ENCODE peak calls at places on chromosomes 11 and 22, in seven cellular contexts. I is Peyer's patch, J is heart left ventricle, B is breast epithelium, K is esophagus squamous epithelium, Q is tibial nerve, Z is H1. Y is an unnamed sample.

GRCh38 chr11:90753546-90753945 is 530.7 kb upstream of the CHORDC1 start:
- DNase-seq in Z (no peak), B (no peak), I (no peak), Q (no peak), K (no peak), J (no peak), Y (no peak)

GRCh38 chr11:69924308-69925161 is 105.3 kb upstream of the FGF3 start:
- DNase-seq in K (no peak), Z (no peak), J (peak; percentile 10), I (no peak), Q (no peak), B (no peak), Y (no peak)

GRCh38 chr11:107565219-107565937 is at the start of gene ALKBH8:
- DNase-seq in B (peak; percentile 48), K (peak; percentile 21), Z (peak; percentile 81), Q (peak; percentile 74), I (peak; percentile 89), J (peak; percentile 76), Y (peak; percentile 82)

GRCh38 chr11:19345519-19345847 is 104.7 kb upstream of the E2F8 start:
- DNase-seq in Z (peak; percentile 78), B (no peak), Q (no peak), I (no peak), J (peak; percentile 29), K (no peak), Y (no peak)

GRCh38 chr11:72141066-72141465 is 5.5 kb downstream of the FOLR3 start:
- DNase-seq in Q (no peak), K (no peak), J (no peak), I (no peak), Z (no peak), B (no peak), Y (no peak)

GRCh38 chr22:29166180-29166579 is 39.5 kb upstream of the EMID1 start:
- DNase-seq in Q (no peak), Z (no peak), B (no peak), J (no peak), I (no peak), K (no peak), Y (no peak)

GRCh38 chr11:5123802-5124521 is 14.2 kb downstream of the OR52A5 start:
- DNase-seq in I (peak; percentile 71), K (no peak), B (peak; percentile 20), Q (peak; percentile 85), J (peak; percentile 28), Z (peak; percentile 86), Y (peak; percentile 57)

GRCh38 chr22:42078469-42079318 is 806 bp upstream of the SMDT1 start:
- DNase-seq in B (peak; percentile 50), Z (no peak), J (no peak), Q (peak; percentile 30), I (peak; percentile 55), K (no peak), Y (peak; percentile 51)

GRCh38 chr11:132895340-132895739 is 637.0 kb downstream of the OPCML start:
- DNase-seq in Q (no peak), I (no peak), B (no peak), J (no peak), K (no peak), Z (no peak), Y (no peak)

GRCh38 chr11:73340164-73340563 is 32.1 kb downstream of the ARHGEF17 start:
- DNase-seq in K (no peak), I (no peak), Q (no peak), Z (no peak), J (no peak), B (no peak), Y (no peak)

GRCh38 chr22:29309332-29310064 is 3.0 kb downstream of the GAS2L1 start:
- DNase-seq in Z (no peak), B (no peak), Q (no peak), J (peak; percentile 88), I (peak; percentile 63), K (no peak), Y (peak; percentile 38)

GRCh38 chr11:5449023-5449422 is at the start of gene OR51I2:
- DNase-seq in K (no peak), I (no peak), J (no peak), B (no peak), Q (no peak), Z (no peak), Y (no peak)

GRCh38 chr11:79415411-79415810 is 25.4 kb downstream of the TENM4 start:
- DNase-seq in B (no peak), Q (no peak), J (no peak), I (no peak), K (no peak), Z (no peak), Y (no peak)

GRCh38 chr11:58597749-58598148 is 18.9 kb downstream of the ZFP91 start:
- DNase-seq in B (no peak), J (no peak), Z (no peak), I (no peak), Q (no peak), K (no peak), Y (no peak)

GRCh38 chr11:66371627-66372415 is at the start of gene SLC29A2:
- DNase-seq in Z (peak; percentile 94), J (peak; percentile 74), B (peak; percentile 75), Q (no peak), I (peak; percentile 90), K (no peak), Y (no peak)

GRCh38 chr11:708511-708910 is 2.5 kb downstream of the EPS8L2 start:
- DNase-seq in Q (no peak), I (no peak), K (no peak), B (no peak), Z (no peak), J (no peak), Y (peak; percentile 50)

GRCh38 chr11:45543808-45544422 is 121.5 kb downstream of the CHST1 start:
- DNase-seq in J (no peak), Q (no peak), I (no peak), Z (peak; percentile 77), B (no peak), K (no peak), Y (no peak)

GRCh38 chr11:119537641-119538253 is 114.8 kb upstream of the THY1 start:
- DNase-seq in Z (no peak), I (peak; percentile 4), K (no peak), Q (no peak), B (no peak), J (no peak), Y (no peak)

GRCh38 chr11:47979378-47980092 is 824 bp upstream of the PTPRJ start:
- DNase-seq in K (no peak), Z (peak; percentile 55), Q (no peak), B (no peak), J (peak; percentile 11), I (no peak), Y (no peak)

GRCh38 chr11:65934014-65934413 is 11.3 kb upstream of the TSGA10IP start:
- DNase-seq in I (no peak), Q (no peak), J (no peak), Z (no peak), K (no peak), B (no peak), Y (no peak)

GRCh38 chr22:43126506-43127165 is 16.1 kb downstream of the BIK start:
- DNase-seq in K (no peak), B (no peak), Q (no peak), I (peak; percentile 65), Z (peak; percentile 51), J (no peak), Y (no peak)

GRCh38 chr22:38755155-38755910 is 465 bp downstream of the SUN2 start:
- DNase-seq in Q (peak; percentile 85), Z (peak; percentile 77), J (peak; percentile 97), K (peak; percentile 37), B (peak; percentile 88), I (peak; percentile 95), Y (peak; percentile 98)

GRCh38 chr22:27454807-27455450 is 346.6 kb downstream of the MN1 start:
- DNase-seq in B (no peak), K (no peak), J (no peak), Q (no peak), I (no peak), Z (no peak), Y (no peak)

GRCh38 chr11:68960299-68961071 is 20.3 kb downstream of the MRGPRD start:
- DNase-seq in B (no peak), Q (no peak), K (no peak), J (no peak), I (no peak), Z (no peak), Y (no peak)

DNA sequence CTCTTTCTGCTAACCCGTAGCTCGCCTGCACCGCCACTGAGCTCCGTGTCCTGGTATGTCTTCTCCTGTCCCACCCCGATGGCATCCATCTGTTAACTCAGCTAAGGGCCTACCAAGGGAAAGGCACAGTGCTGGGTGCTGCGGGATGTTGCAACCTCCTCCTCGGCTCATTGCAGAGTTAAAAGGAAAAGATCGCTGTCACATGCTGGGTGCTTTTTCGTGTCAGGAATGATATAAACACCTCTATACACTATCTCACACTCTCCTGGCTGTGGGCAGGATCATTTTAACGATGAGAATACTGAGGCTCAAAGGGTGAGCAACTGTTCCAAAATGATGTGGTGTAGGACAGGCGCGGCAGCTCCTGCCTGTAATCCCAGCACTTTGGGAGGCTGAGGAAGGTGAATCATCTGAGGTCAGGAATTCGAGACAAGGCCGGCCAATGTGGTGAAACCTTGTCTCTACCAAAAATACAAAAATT is 10.1 kb downstream of the TXN2 start:
- DNase-seq in K (no peak), B (no peak), J (no peak), Z (no peak), Q (no peak), I (no peak), Y (no peak)
- TF ChIP-seq CTCF in K (no peak), B (no peak), J (no peak), Z (no peak), Q (no peak), I (no peak), Y (no peak)

GRCh38 chr22:31911565-31912401 is 32.6 kb upstream of the YWHAH start:
- DNase-seq in K (no peak), Q (no peak), J (no peak), B (no peak), I (peak; percentile 79), Z (no peak), Y (no peak)
- TF ChIP-seq POLR2A in K (no peak), Q (no peak), J (no peak), B (no peak), I (no peak), Z (no peak), Y (no peak)

DNA sequence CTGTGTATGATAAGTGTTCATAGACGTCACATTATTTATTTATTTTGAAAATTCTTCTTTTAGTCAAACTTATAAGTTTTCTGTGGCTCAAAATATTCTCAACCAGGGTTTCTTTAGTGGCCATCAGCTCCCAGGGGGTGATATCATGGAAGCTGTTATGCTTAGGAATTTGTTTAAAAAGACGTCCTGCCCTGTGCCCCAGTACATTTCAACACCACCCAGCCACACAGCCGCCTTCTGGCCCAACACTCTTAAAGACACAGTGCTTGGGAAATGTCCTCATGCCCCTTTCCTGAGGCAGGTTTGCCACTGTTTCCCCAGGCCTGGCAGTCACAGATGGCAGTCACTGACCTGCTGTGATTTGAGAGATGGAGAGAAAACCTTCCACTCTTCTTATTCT is 19.9 kb downstream of the TSKU start:
- DNase-seq in B (peak; percentile 15), I (no peak), J (no peak), K (no peak), Q (peak; percentile 55), Z (no peak), Y (no peak)
- H3K27me3 ChIP-seq in B (no peaks in the 10 kb centered on the region), I (no peaks in the 10 kb centered on the region), J (no peaks in the 10 kb centered on the region), K (no peaks in the 10 kb centered on the region), Q (no peaks in the 10 kb centered on the region), Z (no peaks in the 10 kb centered on the region), Y (no peaks in the 10 kb centered on the region)

DNA sequence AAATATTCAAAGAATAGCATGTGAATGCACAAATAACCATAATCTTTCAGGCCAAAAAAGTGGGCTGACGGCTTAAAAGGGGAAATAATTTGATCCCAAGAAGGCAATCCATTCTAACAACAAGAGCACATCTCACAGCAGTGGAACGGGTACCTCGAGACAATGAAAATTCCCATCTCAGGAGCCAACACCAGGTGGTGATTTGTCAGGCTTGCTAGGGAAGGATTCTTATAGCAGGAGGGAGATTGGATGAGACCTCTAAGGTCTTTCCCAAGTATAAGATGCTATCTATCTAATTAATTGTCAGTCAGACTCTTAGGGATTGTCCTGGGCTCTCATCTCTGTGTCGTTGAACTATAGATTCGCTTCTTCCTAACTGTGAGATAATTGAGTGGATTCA is 284.0 kb downstream of the ETS1 start:
- DNase-seq in J (no peak), Q (no peak), Z (no peak), B (no peak), I (no peak), K (no peak), Y (no peak)
- TF ChIP-seq CTCF in J (no peak), Q (no peak), Z (no peak), B (no peak), I (no peak), K (no peak), Y (no peak)